ENCODE peak calls at places on chromosomes 12 and 14, in six cellular contexts. Z is AG09319, U is fibroblast of pulmonary artery, W is nephron progenitor cell, L is AG10803, O is IMR-90. E is an unnamed sample.

GRCh38 chr14:104438166-104438887 is 141.2 kb upstream of the C14orf180 start:
- DNase-seq in Z (no peak), U (no peak), W (no peak), L (no peak), O (no peak), E (no peak)

GRCh38 chr14:93085916-93086315 is 29.8 kb downstream of the ITPK1 start:
- DNase-seq in Z (no peak), U (no peak), W (no peak), L (no peak), O (no peak), E (no peak)

GRCh38 chr12:32446306-32447119 is 47.2 kb downstream of the FGD4 start:
- DNase-seq in Z (no peak), U (no peak), W (peak; percentile 13), L (no peak), O (no peak), E (no peak)

GRCh38 chr14:105092912-105093425 is 27.7 kb upstream of the GPR132 start:
- DNase-seq in Z (no peak), U (peak; percentile 49), W (peak; percentile 72), L (peak; percentile 59), O (peak; percentile 58), E (no peak)

GRCh38 chr12:84817297-84817696 is 95.3 kb downstream of the SLC6A15 start:
- DNase-seq in Z (no peak), U (no peak), W (no peak), L (no peak), O (no peak), E (no peak)

GRCh38 chr12:67268896-67269631 is at the start of gene CAND1:
- DNase-seq in Z (peak; percentile 98), U (peak; percentile 99), W (peak; percentile 91), L (peak; percentile 99), O (peak; percentile 99), E (peak; percentile 93)

GRCh38 chr12:29023436-29024076 is 125.5 kb upstream of the FAR2 start:
- DNase-seq in Z (no peak), U (peak; percentile 29), W (no peak), L (no peak), O (no peak), E (no peak)

GRCh38 chr12:64171715-64172114 is 50.4 kb downstream of the KICS2 start:
- DNase-seq in Z (no peak), U (peak; percentile 35), W (no peak), L (peak; percentile 59), O (peak; percentile 67), E (no peak)

GRCh38 chr14:34678306-34678705 is 36.1 kb downstream of the CFL2 start:
- DNase-seq in Z (no peak), U (peak; percentile 59), W (no peak), L (peak; percentile 74), O (no peak), E (no peak)

GRCh38 chr14:92579244-92579643 is 65.7 kb downstream of the RIN3 start:
- DNase-seq in Z (no peak), U (no peak), W (no peak), L (no peak), O (peak; percentile 89), E (no peak)

GRCh38 chr14:20998674-20999366 is at the start of gene SLC39A2:
- DNase-seq in Z (peak; percentile 36), U (peak; percentile 69), W (peak; percentile 42), L (peak; percentile 77), O (peak; percentile 60), E (no peak)

GRCh38 chr14:104431929-104432541 is 147.5 kb upstream of the C14orf180 start:
- DNase-seq in Z (no peak), U (no peak), W (no peak), L (no peak), O (no peak), E (no peak)

GRCh38 chr14:86798330-86798729 is 1194.7 kb downstream of the GALC start:
- DNase-seq in Z (no peak), U (peak; percentile 14), W (no peak), L (peak; percentile 11), O (peak; percentile 16), E (no peak)

GRCh38 chr12:10073266-10073665 is 25.5 kb downstream of the CLEC1A start:
- DNase-seq in Z (no peak), U (no peak), W (no peak), L (no peak), O (no peak), E (no peak)

GRCh38 chr14:95623195-95623594 is 63.0 kb upstream of the TCL1B start:
- DNase-seq in Z (no peak), U (no peak), W (no peak), L (peak; percentile 1), O (no peak), E (no peak)

GRCh38 chr12:110355080-110355479 is 48.4 kb downstream of the ANAPC7 start:
- DNase-seq in Z (no peak), U (no peak), W (peak; percentile 19), L (no peak), O (no peak), E (peak; percentile 19)

GRCh38 chr12:21618566-21618965 is 13.9 kb upstream of the GYS2 start:
- DNase-seq in Z (no peak), U (no peak), W (no peak), L (no peak), O (no peak), E (no peak)

GRCh38 chr14:89386214-89386886 is 30.7 kb downstream of the FOXN3 start:
- DNase-seq in Z (no peak), U (no peak), W (no peak), L (no peak), O (peak; percentile 22), E (no peak)

GRCh38 chr12:80837342-80837978 is 100.3 kb downstream of the LIN7A start:
- DNase-seq in Z (no peak), U (peak; percentile 77), W (peak; percentile 34), L (peak; percentile 74), O (peak; percentile 76), E (peak; percentile 18)

GRCh38 chr12:60494249-60494648 is 898.4 kb downstream of the SLC16A7 start:
- DNase-seq in Z (peak; percentile 38), U (peak; percentile 55), W (no peak), L (peak; percentile 67), O (peak; percentile 63), E (no peak)

GRCh38 chr12:49225551-49226166 is 36.8 kb upstream of the TUBA1A start:
- DNase-seq in Z (no peak), U (peak; percentile 65), W (no peak), L (peak; percentile 20), O (peak; percentile 40), E (no peak)
- TF ChIP-seq CTCF in Z (no peak), U (peak; percentile 27), W (no peak), L (peak; percentile 6), O (peak; percentile 29), E (no peak)

GRCh38 chr14:102878174-102878969 is 44.1 kb upstream of the AMN start:
- DNase-seq in Z (no peak), U (no peak), W (no peak), L (no peak), O (no peak), E (no peak)
- TF ChIP-seq CTCF in Z (no peak), U (no peak), W (no peak), L (no peak), O (no peak), E (no peak)

GRCh38 chr12:50723870-50724269 is 40.0 kb upstream of the ATF1 start:
- DNase-seq in Z (no peak), U (no peak), W (no peak), L (no peak), O (peak; percentile 11), E (no peak)

GRCh38 chr12:50715174-50715573 is 48.7 kb upstream of the ATF1 start:
- DNase-seq in Z (no peak), U (no peak), W (no peak), L (peak; percentile 24), O (peak; percentile 12), E (no peak)

GRCh38 chr12:50718760-50719159 is 45.1 kb upstream of the ATF1 start:
- DNase-seq in Z (no peak), U (no peak), W (no peak), L (no peak), O (no peak), E (no peak)

GRCh38 chr12:50720501-50720900 is 43.4 kb upstream of the ATF1 start:
- DNase-seq in Z (no peak), U (no peak), W (no peak), L (peak; percentile 59), O (no peak), E (no peak)

DNA sequence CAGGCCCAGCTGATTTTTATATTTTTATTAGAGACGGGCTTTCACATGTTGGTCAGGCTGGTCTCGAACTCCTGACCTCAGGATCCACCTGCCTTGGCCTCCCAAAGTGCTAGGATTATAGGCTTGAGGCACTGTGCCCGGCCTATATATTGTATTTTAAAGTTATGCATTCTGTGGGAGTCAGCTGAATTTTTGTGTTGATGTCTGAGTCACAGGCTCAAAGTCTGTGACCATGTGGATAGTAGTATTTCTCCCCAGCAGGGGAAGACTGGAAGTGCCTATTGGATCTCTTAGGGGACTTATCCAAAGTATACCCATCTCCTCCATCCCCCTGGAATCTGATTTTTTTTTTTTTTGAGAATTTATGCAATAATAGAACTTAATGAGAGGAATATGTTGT is 43.8 kb upstream of the ATF1 start:
- DNase-seq in Z (no peak), U (no peak), W (no peak), L (peak; percentile 20), O (peak; percentile 50), E (no peak)
- TF ChIP-seq CTCF in Z (no peak), U (no peak), W (no peak), L (peak; percentile 26), O (peak; percentile 2), E (no peak)

GRCh38 chr12:41515953-41516352 is 327.8 kb downstream of the PDZRN4 start:
- DNase-seq in Z (no peak), U (no peak), W (no peak), L (no peak), O (no peak), E (no peak)
- TF ChIP-seq CTCF in Z (no peak), U (no peak), W (no peak), L (no peak), O (no peak), E (no peak)

GRCh38 chr12:116426391-116427136 is 132.6 kb upstream of the MAP1LC3B2 start:
- DNase-seq in Z (peak; percentile 89), U (peak; percentile 98), W (peak; percentile 36), L (peak; percentile 98), O (peak; percentile 98), E (no peak)
- TF ChIP-seq CTCF in Z (peak; percentile 71), U (peak; percentile 68), W (no peak), L (peak; percentile 67), O (peak; percentile 63), E (peak; percentile 29)